ENCODE peak calls at places on chromosomes 5 and 9, in four cellular contexts. One of them, this sample, is unnamed.

GRCh38 chr5:78983601-78984000 is 1.5 kb downstream of the ARSB start:
- DNase-seq in GM23248: no peak
- DNase-seq in KBM-7: no peak
- DNase-seq in HCT116: no peak
- DNase-seq in this sample: no peak

GRCh38 chr5:176578391-176578808 is 29.3 kb downstream of the CDHR2 start:
- DNase-seq in GM23248: peak
- DNase-seq in HCT116: peak
- DNase-seq in KBM-7: peak
- DNase-seq in this sample: no peak

GRCh38 chr5:68378204-68378830 is 162.8 kb downstream of the PIK3R1 start:
- DNase-seq in KBM-7: no peak
- DNase-seq in GM23248: no peak
- DNase-seq in HCT116: no peak
- DNase-seq in this sample: no peak

GRCh38 chr5:139904566-139905400 is 109.2 kb downstream of the PSD2 start:
- DNase-seq in KBM-7: no peak
- DNase-seq in GM23248: no peak
- DNase-seq in HCT116: no peak
- DNase-seq in this sample: no peak

GRCh38 chr5:134435525-134435924 is 23.8 kb upstream of the CDKN2AIPNL start:
- DNase-seq in GM23248: peak
- DNase-seq in HCT116: peak
- DNase-seq in KBM-7: no peak
- DNase-seq in this sample: no peak

GRCh38 chr9:20620658-20621552 is 1.4 kb downstream of the MLLT3 start:
- DNase-seq in KBM-7: peak
- DNase-seq in HCT116: no peak
- DNase-seq in GM23248: peak
- DNase-seq in this sample: no peak

GRCh38 chr9:122218070-122218884 is 10.5 kb downstream of the LHX6 start:
- DNase-seq in HCT116: no peak
- DNase-seq in GM23248: peak
- DNase-seq in KBM-7: peak
- DNase-seq in this sample: no peak

GRCh38 chr9:131015112-131015511 is 6.1 kb downstream of the LAMC3 start:
- DNase-seq in KBM-7: no peak
- DNase-seq in HCT116: no peak
- DNase-seq in GM23248: no peak
- DNase-seq in this sample: no peak

GRCh38 chr5:6905423-6905822 is 192.2 kb downstream of the TENT4A start:
- DNase-seq in HCT116: no peak
- DNase-seq in KBM-7: no peak
- DNase-seq in GM23248: peak
- DNase-seq in this sample: no peak

GRCh38 chr5:132237141-132237540 is 9.5 kb upstream of the P4HA2 start:
- DNase-seq in GM23248: peak
- DNase-seq in KBM-7: no peak
- DNase-seq in HCT116: no peak
- DNase-seq in this sample: no peak

GRCh38 chr9:96566401-96567202 is 53.0 kb downstream of the CDC14B start:
- DNase-seq in HCT116: peak
- DNase-seq in GM23248: peak
- DNase-seq in KBM-7: peak
- DNase-seq in this sample: no peak

GRCh38 chr5:201672-202071 is 10.4 kb downstream of the LRRC14B start:
- DNase-seq in HCT116: no peak
- DNase-seq in KBM-7: no peak
- DNase-seq in GM23248: no peak
- DNase-seq in this sample: no peak

GRCh38 chr9:95494416-95495371 is 22.1 kb downstream of the PTCH1 start:
- DNase-seq in GM23248: peak
- DNase-seq in KBM-7: no peak
- DNase-seq in HCT116: no peak
- DNase-seq in this sample: no peak

GRCh38 chr9:99050292-99050911 is 54.5 kb upstream of the TGFBR1 start:
- DNase-seq in HCT116: no peak
- DNase-seq in KBM-7: no peak
- DNase-seq in GM23248: peak
- DNase-seq in this sample: no peak

GRCh38 chr5:176676361-176676824 is 29.1 kb downstream of the TSPAN17 start:
- DNase-seq in HCT116: peak
- DNase-seq in KBM-7: no peak
- DNase-seq in GM23248: peak
- DNase-seq in this sample: no peak

GRCh38 chr5:138647261-138647788 is 72.1 kb upstream of the HSPA9 start:
- DNase-seq in GM23248: peak
- DNase-seq in KBM-7: no peak
- DNase-seq in HCT116: no peak
- DNase-seq in this sample: no peak

GRCh38 chr9:112043423-112043822 is 131.7 kb downstream of the SUSD1 start:
- DNase-seq in KBM-7: no peak
- DNase-seq in GM23248: peak
- DNase-seq in HCT116: no peak
- DNase-seq in this sample: no peak

GRCh38 chr5:159149085-159149484 is 49.4 kb upstream of the EBF1 start:
- DNase-seq in KBM-7: no peak
- DNase-seq in HCT116: no peak
- DNase-seq in GM23248: no peak
- DNase-seq in this sample: no peak

GRCh38 chr9:85114799-85115198 is 445.3 kb downstream of the NTRK2 start:
- DNase-seq in HCT116: no peak
- DNase-seq in KBM-7: no peak
- DNase-seq in GM23248: no peak
- DNase-seq in this sample: no peak

GRCh38 chr5:172802013-172802584 is 31.1 kb upstream of the DUSP1 start:
- DNase-seq in GM23248: no peak
- DNase-seq in KBM-7: no peak
- DNase-seq in HCT116: no peak
- DNase-seq in this sample: no peak

GRCh38 chr5:33556330-33557328 is 115.9 kb downstream of the TARS1 start:
- DNase-seq in KBM-7: no peak
- DNase-seq in HCT116: no peak
- DNase-seq in GM23248: no peak
- DNase-seq in this sample: no peak

GRCh38 chr9:108074900-108075299 is 585.3 kb upstream of the KLF4 start:
- DNase-seq in KBM-7: no peak
- DNase-seq in GM23248: no peak
- DNase-seq in HCT116: no peak
- DNase-seq in this sample: no peak

GRCh38 chr5:32642276-32643002 is 57.1 kb downstream of the SUB1 start:
- DNase-seq in HCT116: no peak
- DNase-seq in KBM-7: no peak
- DNase-seq in GM23248: peak
- DNase-seq in this sample: no peak

GRCh38 chr5:81820315-81820636 is 69.4 kb upstream of the SSBP2 start:
- DNase-seq in GM23248: no peak
- DNase-seq in KBM-7: no peak
- DNase-seq in HCT116: no peak
- DNase-seq in this sample: no peak

GRCh38 chr5:997001-997474 is 11.6 kb upstream of the NKD2 start:
- DNase-seq in KBM-7: peak
- DNase-seq in GM23248: peak
- DNase-seq in HCT116: no peak
- DNase-seq in this sample: no peak

GRCh38 chr5:92328584-92329259 is 945.6 kb upstream of the ARRDC3 start:
- DNase-seq in KBM-7: no peak
- DNase-seq in HCT116: no peak
- DNase-seq in GM23248: no peak
- DNase-seq in this sample: no peak

GRCh38 chr5:34718516-34718915 is 62.4 kb downstream of the RAI14 start:
- DNase-seq in KBM-7: no peak
- DNase-seq in HCT116: no peak
- DNase-seq in GM23248: no peak
- DNase-seq in this sample: no peak

GRCh38 chr9:38132956-38133355 is 63.9 kb upstream of the SHB start:
- DNase-seq in HCT116: no peak
- DNase-seq in KBM-7: no peak
- DNase-seq in GM23248: no peak
- DNase-seq in this sample: no peak

GRCh38 chr9:75891277-75892167 is 1.0 kb downstream of the PCSK5 start:
- DNase-seq in GM23248: peak
- DNase-seq in HCT116: peak
- DNase-seq in KBM-7: peak
- DNase-seq in this sample: peak

GRCh38 chr5:80656425-80656824 is 1.6 kb upstream of the DHFR start:
- DNase-seq in GM23248: peak
- DNase-seq in KBM-7: no peak
- DNase-seq in HCT116: no peak
- DNase-seq in this sample: no peak

GRCh38 chr5:369151-369939 is 47.8 kb downstream of the AHRR start:
- DNase-seq in GM23248: no peak
- DNase-seq in KBM-7: no peak
- DNase-seq in HCT116: no peak
- DNase-seq in this sample: no peak

GRCh38 chr5:172574845-172575170 is 66.3 kb upstream of the NEURL1B start:
- DNase-seq in HCT116: no peak
- DNase-seq in GM23248: no peak
- DNase-seq in KBM-7: no peak
- DNase-seq in this sample: no peak

GRCh38 chr5:82092-82491 is 9.9 kb upstream of the PLEKHG4B start:
- DNase-seq in GM23248: no peak
- DNase-seq in HCT116: no peak
- DNase-seq in KBM-7: no peak
- DNase-seq in this sample: no peak

GRCh38 chr9:111979561-111979960 is 82.9 kb downstream of the UGCG start:
- DNase-seq in HCT116: no peak
- DNase-seq in GM23248: no peak
- DNase-seq in KBM-7: no peak
- DNase-seq in this sample: no peak

GRCh38 chr9:105510024-105510423 is 47.9 kb upstream of the FKTN start:
- DNase-seq in KBM-7: no peak
- DNase-seq in HCT116: no peak
- DNase-seq in GM23248: peak
- DNase-seq in this sample: peak

This sample was measured in AG04450.